ENCODE peak calls at places on chromosomes 3 and 15, in ten cellular contexts. O is nephron progenitor cell, Z is breast epithelium, U is epithelial cell of proximal tubule, V is kidney epithelial cell, G is HFF-Myc, E is cardiac muscle cell, C is neural progenitor cell, D is cardiac fibroblast, X is glutamatergic neuron. S is an unnamed sample.

GRCh38 chr3:36679384-36680200 is 84.8 kb downstream of the DCLK3 start:
- DNase-seq in O (no peak), Z (no peak), U (no peak), V (peak), G (no peak), E (peak), C (no peak), D (peak), X (no peak), S (peak)

GRCh38 chr15:64681424-64682024 is 93.9 kb downstream of the RBPMS2 start:
- DNase-seq in O (peak), Z (no peak), U (no peak), V (no peak), G (peak), E (peak), C (peak), D (peak), X (peak), S (peak)

GRCh38 chr3:196115678-196116083 is 33.8 kb upstream of the TFRC start:
- DNase-seq in O (no peak), Z (no peak), U (no peak), V (no peak), G (no peak), E (no peak), C (no peak), D (no peak), X (no peak), S (no peak)

GRCh38 chr15:36863551-36863950 is 236.8 kb downstream of the MEIS2 start:
- DNase-seq in O (no peak), Z (no peak), U (no peak), V (no peak), G (no peak), E (peak), C (no peak), D (peak), X (no peak), S (no peak)

GRCh38 chr3:183385698-183386590 is 42.5 kb downstream of the MCF2L2 start:
- DNase-seq in O (peak), Z (no peak), U (peak), V (peak), G (peak), E (peak), C (peak), D (peak), X (peak), S (peak)

GRCh38 chr3:57078366-57079220 is 18.1 kb downstream of the SPATA12 start:
- DNase-seq in O (peak), Z (peak), U (no peak), V (no peak), G (no peak), E (peak), C (peak), D (peak), X (peak), S (no peak)

GRCh38 chr3:43260412-43260811 is 25.9 kb upstream of the SNRK start:
- DNase-seq in O (no peak), Z (no peak), U (no peak), V (no peak), G (no peak), E (no peak), C (no peak), D (peak), X (no peak), S (no peak)

GRCh38 chr15:69805248-69805953 is 292.3 kb downstream of the TLE3 start:
- DNase-seq in O (no peak), Z (peak), U (no peak), V (no peak), G (no peak), E (no peak), C (no peak), D (no peak), X (no peak), S (no peak)

GRCh38 chr3:44906997-44907396 is 32.6 kb downstream of the TGM4 start:
- DNase-seq in O (no peak), Z (no peak), U (no peak), V (no peak), G (no peak), E (no peak), C (no peak), D (peak), X (no peak), S (no peak)

GRCh38 chr3:155102329-155102728 is 22.2 kb downstream of the MME start:
- DNase-seq in O (no peak), Z (no peak), U (no peak), V (no peak), G (no peak), E (no peak), C (no peak), D (peak), X (no peak), S (no peak)

GRCh38 chr15:79863886-79864285 is 32.9 kb downstream of the MTHFS start:
- DNase-seq in O (no peak), Z (no peak), U (no peak), V (no peak), G (no peak), E (no peak), C (no peak), D (peak), X (no peak), S (peak)

GRCh38 chr15:73881539-73882320 is 8.4 kb downstream of the TBC1D21 start:
- DNase-seq in O (no peak), Z (no peak), U (no peak), V (no peak), G (no peak), E (no peak), C (no peak), D (no peak), X (no peak), S (no peak)

GRCh38 chr3:70393881-70394612 is 81.6 kb upstream of the MDFIC2 start:
- DNase-seq in O (no peak), Z (no peak), U (no peak), V (no peak), G (no peak), E (no peak), C (no peak), D (no peak), X (no peak), S (no peak)

GRCh38 chr3:107430214-107431047 is 53.2 kb downstream of the CCDC54 start:
- DNase-seq in O (no peak), Z (no peak), U (no peak), V (no peak), G (no peak), E (peak), C (peak), D (peak), X (no peak), S (no peak)
- TF ChIP-seq CTCF in O (no peak), Z (no peak), U (no peak), V (no peak), G (no peak), E (no peak), C (no peak), D (no peak), X (peak), S (peak)

GRCh38 chr3:152636651-152637050 is 198.3 kb upstream of the P2RY1 start:
- DNase-seq in O (no peak), Z (no peak), U (no peak), V (no peak), G (no peak), E (no peak), C (no peak), D (no peak), X (no peak), S (no peak)
- TF ChIP-seq CTCF in O (no peak), Z (no peak), U (no peak), V (no peak), G (no peak), E (no peak), C (no peak), D (no peak), X (no peak), S (no peak)

GRCh38 chr15:38864122-38864521 is 299.5 kb upstream of the RASGRP1 start:
- DNase-seq in O (no peak), Z (no peak), U (no peak), V (no peak), G (no peak), E (peak), C (no peak), D (no peak), X (no peak), S (no peak)
- TF ChIP-seq CTCF in O (no peak), Z (no peak), U (peak), V (peak), G (peak), E (no peak), C (no peak), D (peak), X (no peak), S (peak)

DNA sequence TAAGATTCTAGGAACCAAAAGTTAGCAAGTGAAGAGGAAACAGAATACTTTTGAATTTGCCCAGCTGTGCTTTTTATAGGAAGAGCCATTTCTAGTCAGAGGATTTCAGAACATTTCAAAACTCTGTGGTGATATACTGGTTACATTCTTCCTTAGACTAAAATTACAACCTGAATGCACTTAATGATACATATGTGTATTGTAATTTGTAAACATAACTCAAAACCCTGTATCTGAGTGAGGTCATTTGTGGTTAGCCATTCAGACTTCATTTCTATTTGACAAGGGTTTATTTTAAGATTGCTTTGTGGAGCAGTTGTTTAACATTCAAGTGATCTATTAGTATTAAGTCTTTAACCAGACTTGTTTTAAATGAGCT is 59.4 kb upstream of the TRIM71 start:
- DNase-seq in O (no peak), Z (no peak), U (no peak), V (no peak), G (no peak), E (peak), C (no peak), D (no peak), X (no peak), S (no peak)
- TF ChIP-seq CTCF in O (no peak), Z (no peak), U (no peak), V (no peak), G (no peak), E (no peak), C (no peak), D (no peak), X (no peak), S (no peak)

GRCh38 chr3:17687585-17687984 is 54.8 kb downstream of the TBC1D5 start:
- DNase-seq in O (no peak), Z (no peak), U (no peak), V (no peak), G (no peak), E (no peak), C (no peak), D (no peak), X (no peak), S (no peak)

DNA sequence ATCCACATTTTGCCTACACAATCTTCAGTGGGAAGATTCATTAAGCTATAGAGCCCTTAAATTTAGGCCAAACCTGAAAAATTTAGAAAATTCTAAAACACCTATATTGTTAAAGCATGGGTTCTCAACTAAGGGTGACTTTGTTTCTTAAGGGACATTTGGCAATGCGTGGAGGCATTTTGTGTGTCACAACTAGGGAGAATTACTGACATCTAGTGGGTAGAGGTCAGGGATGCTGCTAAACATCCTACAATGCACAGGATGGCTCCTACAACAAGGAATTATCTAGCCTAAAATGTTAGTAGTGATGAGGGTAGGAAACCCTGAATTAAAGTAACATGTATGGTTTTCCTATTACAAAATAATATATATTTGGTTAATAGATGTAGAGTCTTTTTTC is 55.8 kb downstream of the TBC1D5 start:
- DNase-seq in O (no peak), Z (no peak), U (no peak), V (no peak), G (no peak), E (peak), C (peak), D (peak), X (no peak), S (peak)
- TF ChIP-seq CTCF in O (peak), Z (no peak), U (peak), V (peak), G (peak), E (peak), C (peak), D (peak), X (no peak), S (peak)

DNA sequence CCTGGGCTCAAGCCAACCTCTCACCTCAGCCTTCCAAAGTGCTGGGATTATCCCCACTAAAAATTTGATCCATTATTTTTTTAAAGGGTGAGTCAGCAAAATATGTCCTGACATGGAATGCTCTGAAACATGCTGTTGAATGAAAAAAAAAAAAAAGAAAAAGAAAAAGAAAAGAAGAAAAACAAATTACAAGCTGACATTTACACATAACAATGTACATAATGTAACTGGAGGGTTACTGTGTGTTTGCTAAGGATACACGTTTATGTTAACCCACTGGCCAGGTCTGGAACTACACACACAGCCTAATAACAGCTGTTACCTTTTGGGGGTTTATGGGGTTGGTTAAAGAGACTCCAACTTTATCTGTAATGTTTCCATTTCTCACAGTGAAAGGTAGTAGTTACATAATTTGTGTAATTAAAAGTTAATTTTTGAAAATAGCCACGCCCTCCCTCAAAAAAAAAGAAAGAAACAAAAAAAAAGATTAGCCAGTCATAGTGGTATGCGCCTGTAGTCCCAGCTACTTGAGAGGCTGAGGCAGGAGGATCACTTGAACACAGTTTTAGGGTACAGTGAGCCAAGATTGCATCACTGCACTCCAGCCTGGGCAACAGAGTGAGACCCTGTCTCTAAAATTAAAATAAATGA is 3.1 kb upstream of the MESP2 start:
- DNase-seq in O (no peak), Z (no peak), U (no peak), V (no peak), G (no peak), E (no peak), C (no peak), D (peak), X (no peak), S (peak)
- TF ChIP-seq CTCF in O (peak), Z (peak), U (peak), V (no peak), G (no peak), E (peak), C (no peak), D (peak), X (peak), S (peak)

GRCh38 chr15:47500823-47501222 is 216.5 kb upstream of the SEMA6D start:
- DNase-seq in O (no peak), Z (no peak), U (no peak), V (no peak), G (no peak), E (no peak), C (no peak), D (no peak), X (no peak), S (no peak)
- TF ChIP-seq CTCF in O (no peak), Z (no peak), U (no peak), V (no peak), G (no peak), E (peak), C (peak), D (no peak), X (no peak), S (no peak)

S was measured in HFFc6.